ENCODE peak calls at places on chromosomes 6 and 20, in six cellular contexts. One of them, this sample, is unnamed.

GRCh38 chr20:3902041-3902440 is 12.9 kb downstream of the PANK2 start:
- DNase-seq in HepG2: no peak
- DNase-seq in GM12878: no peak
- DNase-seq in K562: no peak
- DNase-seq in A549: no peak
- DNase-seq in endothelial cell of umbilical vein: no peak
- DNase-seq in this sample: no peak

GRCh38 chr20:52975024-52975732 is 3.0 kb downstream of the TSHZ2 start:
- DNase-seq in K562: no peak
- DNase-seq in HepG2: no peak
- DNase-seq in GM12878: peak; percentile 15
- DNase-seq in endothelial cell of umbilical vein: no peak
- DNase-seq in A549: no peak
- DNase-seq in this sample: no peak

GRCh38 chr20:38997622-38998021 is 35.5 kb downstream of the DHX35 start:
- DNase-seq in endothelial cell of umbilical vein: no peak
- DNase-seq in GM12878: peak; percentile 87
- DNase-seq in K562: peak; percentile 73
- DNase-seq in HepG2: no peak
- DNase-seq in A549: no peak
- DNase-seq in this sample: peak; percentile 73

GRCh38 chr6:106692112-106692822 is 62.9 kb downstream of the QRSL1 start:
- DNase-seq in HepG2: no peak
- DNase-seq in A549: peak; percentile 28
- DNase-seq in GM12878: no peak
- DNase-seq in endothelial cell of umbilical vein: peak; percentile 33
- DNase-seq in K562: no peak
- DNase-seq in this sample: no peak

GRCh38 chr20:23967616-23967979 is 21.0 kb downstream of the GGTLC1 start:
- DNase-seq in HepG2: no peak
- DNase-seq in A549: no peak
- DNase-seq in endothelial cell of umbilical vein: no peak
- DNase-seq in GM12878: no peak
- DNase-seq in K562: no peak
- DNase-seq in this sample: no peak

GRCh38 chr6:160146454-160147145 is 25.0 kb downstream of the SLC22A1 start:
- DNase-seq in endothelial cell of umbilical vein: no peak
- DNase-seq in A549: no peak
- DNase-seq in GM12878: no peak
- DNase-seq in K562: no peak
- DNase-seq in HepG2: no peak
- DNase-seq in this sample: no peak

GRCh38 chr6:168372871-168373270 is 53.3 kb upstream of the DACT2 start:
- DNase-seq in GM12878: no peak
- DNase-seq in A549: no peak
- DNase-seq in endothelial cell of umbilical vein: no peak
- DNase-seq in HepG2: no peak
- DNase-seq in K562: no peak
- DNase-seq in this sample: no peak

GRCh38 chr6:36386495-36387439 is 702 bp downstream of the ETV7 start:
- DNase-seq in HepG2: no peak
- DNase-seq in A549: peak; percentile 13
- DNase-seq in endothelial cell of umbilical vein: peak; percentile 74
- DNase-seq in GM12878: no peak
- DNase-seq in K562: peak; percentile 43
- DNase-seq in this sample: peak; percentile 19

GRCh38 chr6:3753228-3753795 is 1.8 kb upstream of the PXDC1 start:
- DNase-seq in GM12878: no peak
- DNase-seq in A549: no peak
- DNase-seq in endothelial cell of umbilical vein: peak; percentile 93
- DNase-seq in HepG2: no peak
- DNase-seq in K562: no peak
- DNase-seq in this sample: no peak

GRCh38 chr6:34237722-34238506 is 1.2 kb downstream of the HMGA1 start:
- DNase-seq in HepG2: peak; percentile 59
- DNase-seq in A549: peak; percentile 62
- DNase-seq in endothelial cell of umbilical vein: no peak
- DNase-seq in GM12878: no peak
- DNase-seq in K562: peak; percentile 90
- DNase-seq in this sample: peak; percentile 93

GRCh38 chr6:43917878-43918382 is 147.9 kb downstream of the VEGFA start:
- DNase-seq in K562: peak; percentile 58
- DNase-seq in endothelial cell of umbilical vein: no peak
- DNase-seq in HepG2: no peak
- DNase-seq in A549: no peak
- DNase-seq in GM12878: no peak
- DNase-seq in this sample: peak; percentile 55

DNA sequence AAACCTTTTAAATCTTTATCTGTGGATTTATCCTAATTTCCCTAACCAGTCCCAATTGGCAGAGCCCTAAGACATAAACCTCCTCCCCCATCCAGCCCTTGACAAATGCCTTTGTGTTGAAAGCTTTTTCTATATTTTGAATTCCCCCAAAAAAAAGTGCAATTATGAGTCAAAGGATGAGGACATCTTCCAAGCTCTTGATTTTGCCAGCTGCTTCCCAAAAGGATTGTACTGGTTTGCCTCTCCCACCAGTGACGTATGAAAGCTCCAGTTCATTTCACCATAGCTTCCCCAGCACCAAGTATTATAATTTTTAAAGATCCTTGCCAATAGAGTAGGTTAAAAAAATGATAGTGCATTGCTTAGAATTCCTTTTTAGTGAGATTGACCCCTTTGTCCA is 39.0 kb downstream of the SIRPA start:
- DNase-seq in GM12878: no peak
- DNase-seq in K562: no peak
- DNase-seq in HepG2: no peak
- DNase-seq in endothelial cell of umbilical vein: no peak
- DNase-seq in A549: no peak
- DNase-seq in this sample: no peak
- TF ChIP-seq MYC in GM12878: no peak
- TF ChIP-seq MYC in K562: no peak
- TF ChIP-seq MYC in HepG2: no peak
- TF ChIP-seq MYC in endothelial cell of umbilical vein: no peak
- TF ChIP-seq MYC in A549: no peak
- TF ChIP-seq MYC in this sample: no peak

GRCh38 chr20:60055740-60056139 is 97.5 kb downstream of the CDH26 start:
- DNase-seq in A549: no peak
- DNase-seq in GM12878: peak; percentile 4
- DNase-seq in K562: no peak
- DNase-seq in endothelial cell of umbilical vein: no peak
- DNase-seq in HepG2: no peak
- DNase-seq in this sample: peak; percentile 99
- TF ChIP-seq MYC in A549: no peak
- TF ChIP-seq MYC in GM12878: no peak
- TF ChIP-seq MYC in K562: no peak
- TF ChIP-seq MYC in endothelial cell of umbilical vein: no peak
- TF ChIP-seq MYC in HepG2: no peak
- TF ChIP-seq MYC in this sample: peak; percentile 97

DNA sequence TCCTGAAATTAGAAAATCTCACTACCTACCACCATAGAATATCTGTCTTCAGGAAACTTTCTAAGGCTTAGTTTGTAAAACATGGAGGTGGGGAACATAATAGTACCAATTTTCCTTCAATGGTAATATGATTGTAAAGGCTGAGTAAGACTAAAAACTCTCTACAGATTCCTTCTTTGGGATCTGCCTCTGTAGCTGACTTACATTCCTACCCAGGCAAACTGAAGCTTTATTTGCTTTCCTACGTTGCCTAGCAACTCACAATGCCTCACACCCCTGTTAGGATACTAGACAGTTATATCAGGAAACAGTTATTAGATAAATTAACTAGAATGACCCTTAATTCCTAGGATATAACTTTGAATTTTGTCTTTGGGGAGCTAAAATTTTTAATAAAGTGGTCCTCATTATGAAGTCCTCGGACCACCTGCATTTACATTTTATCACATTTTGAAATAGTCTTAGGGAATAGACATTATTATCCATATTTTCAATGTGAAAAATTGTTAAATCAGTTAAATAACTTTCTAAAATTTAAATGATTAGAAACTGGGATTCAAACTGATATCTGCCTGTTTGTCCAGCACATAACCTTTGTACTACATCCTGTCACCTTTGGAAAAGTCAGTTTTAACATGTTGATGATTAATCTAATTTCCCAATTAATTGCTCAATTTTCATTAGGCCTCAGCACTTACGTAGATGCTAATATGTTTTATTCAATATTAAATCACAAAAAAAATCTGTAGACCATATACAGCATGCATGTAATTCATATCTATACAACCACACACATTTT is 591.4 kb downstream of the RNF144B start:
- DNase-seq in endothelial cell of umbilical vein: no peak
- DNase-seq in K562: no peak
- DNase-seq in HepG2: peak; percentile 29
- DNase-seq in A549: peak; percentile 7
- DNase-seq in GM12878: no peak
- DNase-seq in this sample: no peak
- TF ChIP-seq MYC in endothelial cell of umbilical vein: no peak
- TF ChIP-seq MYC in K562: no peak
- TF ChIP-seq MYC in HepG2: no peak
- TF ChIP-seq MYC in A549: no peak
- TF ChIP-seq MYC in GM12878: no peak
- TF ChIP-seq MYC in this sample: no peak

GRCh38 chr20:43011491-43011890 is 178.2 kb downstream of the PTPRT start:
- DNase-seq in endothelial cell of umbilical vein: no peak
- DNase-seq in HepG2: no peak
- DNase-seq in GM12878: no peak
- DNase-seq in A549: no peak
- DNase-seq in K562: no peak
- DNase-seq in this sample: no peak

GRCh38 chr20:43017241-43018030 is 172.3 kb downstream of the PTPRT start:
- DNase-seq in endothelial cell of umbilical vein: no peak
- DNase-seq in K562: no peak
- DNase-seq in A549: no peak
- DNase-seq in GM12878: no peak
- DNase-seq in HepG2: no peak
- DNase-seq in this sample: no peak

GRCh38 chr20:43016257-43016656 is 173.4 kb downstream of the PTPRT start:
- DNase-seq in GM12878: no peak
- DNase-seq in A549: no peak
- DNase-seq in K562: no peak
- DNase-seq in HepG2: no peak
- DNase-seq in endothelial cell of umbilical vein: no peak
- DNase-seq in this sample: no peak

GRCh38 chr20:43015566-43015965 is 174.1 kb downstream of the PTPRT start:
- DNase-seq in K562: no peak
- DNase-seq in A549: no peak
- DNase-seq in endothelial cell of umbilical vein: no peak
- DNase-seq in GM12878: no peak
- DNase-seq in HepG2: no peak
- DNase-seq in this sample: no peak
- TF ChIP-seq MYC in K562: no peak
- TF ChIP-seq MYC in A549: no peak
- TF ChIP-seq MYC in endothelial cell of umbilical vein: no peak
- TF ChIP-seq MYC in GM12878: no peak
- TF ChIP-seq MYC in HepG2: no peak
- TF ChIP-seq MYC in this sample: no peak

GRCh38 chr20:9200620-9201019 is 131.7 kb downstream of the PLCB4 start:
- DNase-seq in A549: peak; percentile 96
- DNase-seq in HepG2: no peak
- DNase-seq in endothelial cell of umbilical vein: no peak
- DNase-seq in K562: no peak
- DNase-seq in GM12878: no peak
- DNase-seq in this sample: no peak
- TF ChIP-seq MYC in A549: no peak
- TF ChIP-seq MYC in HepG2: no peak
- TF ChIP-seq MYC in endothelial cell of umbilical vein: no peak
- TF ChIP-seq MYC in K562: no peak
- TF ChIP-seq MYC in GM12878: no peak
- TF ChIP-seq MYC in this sample: no peak

GRCh38 chr6:147195510-147195909 is 8.7 kb upstream of the STXBP5 start:
- DNase-seq in GM12878: no peak
- DNase-seq in A549: no peak
- DNase-seq in HepG2: no peak
- DNase-seq in endothelial cell of umbilical vein: no peak
- DNase-seq in K562: no peak
- DNase-seq in this sample: peak; percentile 44
- TF ChIP-seq MYC in GM12878: no peak
- TF ChIP-seq MYC in A549: no peak
- TF ChIP-seq MYC in HepG2: no peak
- TF ChIP-seq MYC in endothelial cell of umbilical vein: no peak
- TF ChIP-seq MYC in K562: no peak
- TF ChIP-seq MYC in this sample: no peak

DNA sequence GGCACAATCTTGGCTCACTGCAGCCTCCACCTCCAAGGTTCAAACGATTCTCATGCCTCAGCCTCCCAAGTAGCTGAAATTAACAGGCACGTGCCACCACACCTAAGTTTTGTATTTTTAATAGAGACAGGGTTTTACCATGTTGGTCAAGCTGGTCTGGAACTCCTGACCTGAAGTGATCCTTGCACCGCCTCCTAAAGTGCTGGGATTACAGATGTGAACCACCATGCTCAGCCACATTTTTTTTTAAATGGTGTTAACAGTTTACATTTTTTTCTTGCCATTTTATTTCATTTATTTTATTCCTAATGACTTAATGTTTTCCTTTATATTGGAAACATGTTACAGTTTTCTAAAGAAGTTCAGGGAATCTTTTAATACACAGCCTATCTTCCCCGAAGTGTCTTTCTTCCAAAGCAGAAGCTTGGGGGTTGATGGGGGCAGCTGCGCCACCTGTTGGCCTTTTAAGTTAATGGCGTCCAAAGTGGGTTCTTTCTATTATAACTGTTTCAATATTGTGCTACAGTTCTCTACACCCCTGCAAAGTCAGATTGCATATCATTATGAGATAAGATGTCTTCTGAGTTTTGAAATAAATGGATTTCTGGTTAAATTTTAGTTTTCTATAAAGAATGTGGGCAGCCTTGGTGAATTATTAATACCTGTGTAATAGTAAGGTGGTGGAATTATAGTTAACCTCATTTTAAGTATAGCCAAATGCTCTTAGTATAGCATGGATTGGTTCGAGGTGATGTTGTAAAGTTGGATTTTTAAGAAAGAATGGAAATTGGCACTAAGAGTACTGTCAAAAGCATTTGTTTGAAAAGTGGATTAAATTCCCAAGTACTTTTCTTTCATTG is 42.0 kb upstream of the PLCG1 start:
- DNase-seq in A549: peak; percentile 64
- DNase-seq in K562: peak; percentile 70
- DNase-seq in GM12878: no peak
- DNase-seq in HepG2: peak; percentile 60
- DNase-seq in endothelial cell of umbilical vein: peak; percentile 71
- DNase-seq in this sample: peak; percentile 73
- TF ChIP-seq MYC in A549: no peak
- TF ChIP-seq MYC in K562: no peak
- TF ChIP-seq MYC in GM12878: no peak
- TF ChIP-seq MYC in HepG2: no peak
- TF ChIP-seq MYC in endothelial cell of umbilical vein: no peak
- TF ChIP-seq MYC in this sample: no peak

This sample was measured in NB4.